ENCODE peak calls at places on chromosomes 5 and 9, in eight cellular contexts. E is neural progenitor cell, D is GM23248, C is neuronal stem cell, O is fibroblast of lung, B is A549, Y is MM.1S, I is H9. V is an unnamed sample.
A peak's percentile ranks its signal among the peaks of the same experiment; 100 is the strongest.

GRCh38 chr5:123095694-123096120 is 6.7 kb downstream of the PRDM6 start:
- DNase-seq in O (peak; percentile 35), I (no peak), Y (no peak), B (no peak), C (no peak), D (no peak), E (no peak), V (no peak)

GRCh38 chr5:58818515-58818914 is 235.6 kb downstream of the RAB3C start:
- DNase-seq in I (no peak), C (no peak), B (no peak), Y (no peak), E (no peak), O (no peak), D (no peak), V (no peak)

GRCh38 chr5:28516657-28517175 is 1478.3 kb upstream of the CDH9 start:
- DNase-seq in I (no peak), C (peak; percentile 14), B (no peak), Y (no peak), E (peak; percentile 75), O (no peak), D (no peak), V (no peak)

GRCh38 chr5:90866333-90866732 is 307.7 kb downstream of the ADGRV1 start:
- DNase-seq in I (no peak), E (no peak), B (peak; percentile 32), D (peak; percentile 54), Y (no peak), O (peak; percentile 59), C (no peak), V (peak; percentile 68)

GRCh38 chr5:17361331-17361730 is 136.7 kb upstream of the TAF11L2 start:
- DNase-seq in D (no peak), C (no peak), E (no peak), Y (no peak), I (no peak), B (no peak), O (no peak), V (no peak)

GRCh38 chr5:22470408-22470807 is 382.7 kb downstream of the CDH12 start:
- DNase-seq in E (no peak), I (no peak), Y (no peak), O (no peak), C (no peak), B (no peak), D (no peak), V (no peak)

GRCh38 chr5:174078416-174078815 is 32.9 kb downstream of the NSG2 start:
- DNase-seq in Y (no peak), I (no peak), C (no peak), O (peak; percentile 20), B (no peak), D (no peak), E (no peak), V (no peak)

GRCh38 chr5:139746691-139747582 is 48.7 kb upstream of the PSD2 start:
- DNase-seq in C (no peak), B (no peak), I (peak; percentile 60), D (peak; percentile 65), O (no peak), E (no peak), Y (no peak), V (peak; percentile 70)

GRCh38 chr9:6628714-6629113 is 16.8 kb downstream of the GLDC start:
- DNase-seq in B (no peak), C (no peak), O (no peak), D (no peak), E (no peak), Y (no peak), I (no peak), V (no peak)

GRCh38 chr9:133948138-133948537 is 44.0 kb downstream of the VAV2 start:
- DNase-seq in O (no peak), Y (no peak), B (no peak), C (no peak), D (no peak), I (no peak), E (no peak), V (no peak)

GRCh38 chr5:109611505-109611904 is 78.2 kb upstream of the MAN2A1 start:
- DNase-seq in E (no peak), D (no peak), O (no peak), I (no peak), B (no peak), C (no peak), Y (no peak), V (no peak)

GRCh38 chr9:134895849-134896833 is 15.5 kb downstream of the FCN2 start:
- DNase-seq in C (no peak), I (no peak), Y (no peak), B (peak; percentile 76), E (no peak), D (peak; percentile 53), O (peak; percentile 85), V (no peak)

GRCh38 chr5:1391691-1392090 is 46.8 kb upstream of the CLPTM1L start:
- DNase-seq in I (no peak), Y (no peak), B (no peak), O (no peak), C (no peak), D (no peak), E (no peak), V (no peak)

DNA sequence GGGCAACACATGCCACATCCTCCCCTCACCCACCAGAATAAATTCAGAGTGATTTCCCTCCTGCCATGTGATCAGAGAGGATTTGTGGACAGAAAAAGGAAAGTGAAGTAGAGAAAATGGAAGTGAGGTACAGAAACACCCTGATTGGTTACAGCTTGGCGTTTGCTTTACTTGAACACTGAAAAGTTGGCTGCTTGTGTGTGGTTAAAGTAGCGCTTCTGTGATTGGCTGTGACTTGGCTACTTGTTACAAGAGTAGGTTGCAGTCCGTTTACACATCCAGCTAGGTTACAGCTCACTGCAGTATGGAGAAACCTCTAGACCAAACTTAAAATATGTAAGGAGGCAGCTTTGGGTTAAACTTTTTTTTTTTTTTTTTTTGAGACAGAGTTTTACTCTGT is 205.2 kb upstream of the ZNF608 start:
- DNase-seq in Y (peak; percentile 89), B (no peak), E (no peak), D (no peak), I (no peak), O (no peak), C (no peak), V (no peak)
- H3K4me2 ChIP-seq in Y (peak overlapping the region; percentile 72), B (no peak overlapping the region), E (no peak overlapping the region), D (no peak overlapping the region), I (no peak overlapping the region), O (no peak overlapping the region), C (no peak overlapping the region), V (no peak overlapping the region)

GRCh38 chr5:98110270-98110669 is 663.2 kb upstream of the RGMB start:
- DNase-seq in C (no peak), B (no peak), E (no peak), O (peak; percentile 94), I (no peak), Y (no peak), D (peak; percentile 79), V (no peak)
- H3K4me2 ChIP-seq in C (no peak overlapping the region), B (no peak overlapping the region), E (no peak overlapping the region), O (peak overlapping the region; percentile 73), I (no peak overlapping the region), Y (no peak overlapping the region), D (peak overlapping the region; percentile 68), V (no peak overlapping the region)

GRCh38 chr9:109906766-109907382 is 126.9 kb downstream of the PALM2AKAP2 start:
- DNase-seq in E (no peak), I (no peak), O (peak; percentile 35), B (no peak), Y (peak; percentile 42), C (no peak), D (peak; percentile 63), V (no peak)

GRCh38 chr9:109910616-109911568 is 130.9 kb downstream of the PALM2AKAP2 start:
- DNase-seq in C (no peak), D (peak; percentile 86), E (no peak), Y (no peak), O (peak; percentile 76), B (peak; percentile 64), I (no peak), V (no peak)

GRCh38 chr9:109907400-109907799 is 127.4 kb downstream of the PALM2AKAP2 start:
- DNase-seq in I (no peak), E (peak; percentile 15), Y (peak; percentile 35), O (no peak), D (no peak), C (no peak), B (no peak), V (no peak)

GRCh38 chr9:109907810-109908458 is 127.9 kb downstream of the PALM2AKAP2 start:
- DNase-seq in C (no peak), I (no peak), O (no peak), E (no peak), B (no peak), Y (no peak), D (no peak), V (no peak)

DNA sequence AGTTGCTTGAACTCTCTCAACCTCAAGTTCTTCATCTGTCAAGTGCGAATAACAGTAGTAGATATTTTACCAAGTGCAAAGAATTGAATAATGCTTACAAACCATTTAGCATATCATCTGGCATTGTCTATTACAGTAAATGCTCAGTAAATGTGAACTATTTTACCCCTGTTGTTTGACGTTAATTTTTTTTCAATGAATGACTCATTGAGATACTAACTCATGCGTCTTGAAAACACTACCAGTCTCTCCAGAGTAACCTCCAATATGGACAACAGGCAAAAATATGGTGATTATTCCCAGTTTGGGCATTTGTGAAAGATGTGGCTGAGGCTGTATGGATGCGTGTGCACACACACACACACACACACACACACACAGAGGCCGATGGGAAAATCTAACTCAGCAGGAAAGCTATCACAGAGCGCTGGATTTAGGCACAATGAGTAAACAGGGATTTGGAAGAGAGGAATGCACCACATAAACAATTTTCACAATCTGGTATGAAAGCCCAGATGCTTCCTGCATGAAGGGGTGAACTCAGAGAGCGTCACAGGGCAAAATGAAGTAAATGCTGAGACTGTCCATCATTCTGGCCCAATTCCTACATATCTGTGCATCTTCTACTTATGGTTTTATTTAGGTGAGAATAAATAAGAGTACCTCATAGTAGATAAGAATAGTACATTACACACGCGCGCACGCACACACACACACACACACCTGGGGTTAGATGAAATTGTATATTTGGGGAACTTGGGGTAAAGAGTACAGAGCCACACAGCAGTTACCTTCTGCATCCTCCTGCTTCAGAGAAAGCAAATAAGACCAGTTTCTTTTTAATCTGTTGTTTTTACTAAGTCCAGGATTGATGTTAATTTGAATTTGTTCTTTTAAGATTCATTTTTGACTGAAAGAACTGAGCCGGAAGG is 128.7 kb downstream of the PALM2AKAP2 start:
- DNase-seq in O (peak; percentile 83), B (no peak), I (no peak), Y (no peak), E (no peak), D (peak; percentile 42), C (no peak), V (no peak)
- H3K4me2 ChIP-seq in O (peak overlapping the region; percentile 51), B (no peak overlapping the region), I (no peak overlapping the region), Y (peak overlapping the region; percentile 39), E (no peak overlapping the region), D (no peak overlapping the region), C (no peak overlapping the region), V (no peak overlapping the region)

GRCh38 chr5:163404364-163404763 is 33.0 kb upstream of the CCNG1 start:
- DNase-seq in D (no peak), B (no peak), I (no peak), C (no peak), Y (no peak), O (no peak), E (no peak), V (no peak)

GRCh38 chr5:163410505-163410904 is 26.9 kb upstream of the CCNG1 start:
- DNase-seq in E (no peak), C (no peak), D (no peak), I (no peak), O (no peak), B (no peak), Y (no peak), V (no peak)

GRCh38 chr5:163408311-163408923 is 29.0 kb upstream of the CCNG1 start:
- DNase-seq in O (peak; percentile 74), C (peak; percentile 66), I (peak; percentile 43), E (peak; percentile 62), B (peak; percentile 55), Y (peak; percentile 55), D (peak; percentile 73), V (peak; percentile 78)

GRCh38 chr5:163409384-163409783 is 28.0 kb upstream of the CCNG1 start:
- DNase-seq in D (no peak), O (no peak), B (no peak), Y (no peak), I (no peak), C (no peak), E (no peak), V (no peak)

GRCh38 chr5:163407034-163407652 is 30.3 kb upstream of the CCNG1 start:
- DNase-seq in O (peak; percentile 10), I (no peak), Y (peak; percentile 91), B (no peak), C (no peak), D (peak; percentile 48), E (no peak), V (no peak)
- H3K4me2 ChIP-seq in O (no peak overlapping the region), I (no peak overlapping the region), Y (peak overlapping the region; percentile 0), B (no peak overlapping the region), C (no peak overlapping the region), D (no peak overlapping the region), E (no peak overlapping the region), V (no peak overlapping the region)